ENCODE peak calls at places on chromosome 14, in eight cellular contexts. A is tibial nerve, X is breast epithelium, F is ovary, P is uterus, R is prostate gland, J is heart left ventricle, S is Peyer's patch. L is an unnamed sample.

GRCh38 chr14:68446243-68447040 is 346.4 kb downstream of the ZFP36L1 start:
- DNase-seq in A (no peak), X (no peak), F (no peak), P (no peak), R (no peak), J (no peak), S (no peak), L (no peak)

GRCh38 chr14:101705733-101706508 is 55.6 kb upstream of the PPP2R5C start:
- DNase-seq in A (peak), X (peak), F (peak), P (no peak), R (no peak), J (peak), S (peak), L (no peak)

GRCh38 chr14:79513446-79513845 is 697.9 kb downstream of the DIO2 start:
- DNase-seq in A (no peak), X (no peak), F (no peak), P (no peak), R (no peak), J (no peak), S (no peak), L (no peak)

GRCh38 chr14:53536446-53536845 is 383.3 kb upstream of the DDHD1 start:
- DNase-seq in A (no peak), X (no peak), F (no peak), P (no peak), R (no peak), J (no peak), S (no peak), L (no peak)

GRCh38 chr14:51922624-51923023 is 62.2 kb downstream of the GNG2 start:
- DNase-seq in A (peak), X (no peak), F (no peak), P (no peak), R (no peak), J (peak), S (no peak), L (peak)

GRCh38 chr14:101855958-101856357 is 94.4 kb downstream of the PPP2R5C start:
- DNase-seq in A (no peak), X (no peak), F (no peak), P (no peak), R (no peak), J (no peak), S (no peak), L (no peak)

GRCh38 chr14:82447586-82447985 is 913.9 kb upstream of the SEL1L start:
- DNase-seq in A (no peak), X (no peak), F (no peak), P (no peak), R (no peak), J (no peak), S (no peak), L (no peak)

GRCh38 chr14:61322011-61322798 is 826 bp downstream of the PRKCH start:
- DNase-seq in A (no peak), X (peak), F (peak), P (no peak), R (peak), J (peak), S (peak), L (no peak)

GRCh38 chr14:23352506-23353432 is at the start of gene SLC22A17:
- DNase-seq in A (peak), X (peak), F (peak), P (peak), R (peak), J (peak), S (peak), L (peak)

GRCh38 chr14:65392296-65392695 is 20.2 kb upstream of the FUT8 start:
- DNase-seq in A (no peak), X (no peak), F (no peak), P (no peak), R (no peak), J (no peak), S (no peak), L (no peak)

GRCh38 chr14:59301354-59301753 is 112.9 kb downstream of the DAAM1 start:
- DNase-seq in A (no peak), X (no peak), F (no peak), P (no peak), R (no peak), J (no peak), S (peak), L (no peak)

GRCh38 chr14:26729851-26730250 is 132.0 kb upstream of the NOVA1 start:
- DNase-seq in A (no peak), X (no peak), F (no peak), P (no peak), R (no peak), J (no peak), S (no peak), L (no peak)

GRCh38 chr14:51540364-51540763 is 111.3 kb upstream of the FRMD6 start:
- DNase-seq in A (no peak), X (no peak), F (no peak), P (no peak), R (no peak), J (no peak), S (no peak), L (no peak)

GRCh38 chr14:102601378-102601925 is 9.0 kb downstream of the RCOR1 start:
- DNase-seq in A (no peak), X (no peak), F (no peak), P (no peak), R (no peak), J (no peak), S (no peak), L (no peak)

GRCh38 chr14:29390046-29390841 is 537.4 kb downstream of the PRKD1 start:
- DNase-seq in A (no peak), X (no peak), F (no peak), P (no peak), R (no peak), J (no peak), S (no peak), L (no peak)

GRCh38 chr14:61178226-61179060 is 102.7 kb downstream of the TMEM30B start:
- DNase-seq in A (no peak), X (peak), F (no peak), P (no peak), R (no peak), J (no peak), S (no peak), L (no peak)

GRCh38 chr14:72550513-72550912 is 343.4 kb downstream of the DPF3 start:
- DNase-seq in A (no peak), X (no peak), F (no peak), P (no peak), R (no peak), J (no peak), S (no peak), L (no peak)

GRCh38 chr14:85399196-85399595 is 130.7 kb upstream of the FLRT2 start:
- DNase-seq in A (no peak), X (no peak), F (no peak), P (no peak), R (no peak), J (no peak), S (no peak), L (no peak)

GRCh38 chr14:54194501-54194900 is 202.3 kb upstream of the CDKN3 start:
- DNase-seq in A (no peak), X (no peak), F (no peak), P (no peak), R (no peak), J (no peak), S (no peak), L (no peak)

GRCh38 chr14:49992901-49993335 is 100.0 kb downstream of the ARF6 start:
- DNase-seq in A (no peak), X (no peak), F (no peak), P (no peak), R (no peak), J (no peak), S (no peak), L (peak)

GRCh38 chr14:84767434-84767833 is 762.5 kb upstream of the FLRT2 start:
- DNase-seq in A (no peak), X (no peak), F (no peak), P (no peak), R (no peak), J (no peak), S (no peak), L (no peak)

GRCh38 chr14:71242237-71242748 is 335.0 kb downstream of the PCNX1 start:
- DNase-seq in A (no peak), X (no peak), F (no peak), P (peak), R (no peak), J (no peak), S (no peak), L (no peak)

GRCh38 chr14:90204516-90204915 is 51.8 kb upstream of the PSMC1 start:
- DNase-seq in A (no peak), X (no peak), F (no peak), P (no peak), R (no peak), J (no peak), S (no peak), L (no peak)

GRCh38 chr14:68549057-68549421 is 243.8 kb downstream of the ZFP36L1 start:
- DNase-seq in A (no peak), X (no peak), F (no peak), P (no peak), R (no peak), J (no peak), S (no peak), L (peak)

GRCh38 chr14:21039585-21040369 is 2.4 kb upstream of the RNASE7 start:
- DNase-seq in A (no peak), X (peak), F (peak), P (peak), R (peak), J (peak), S (peak), L (peak)

GRCh38 chr14:52703225-52703624 is 3.8 kb upstream of the PSMC6 start:
- DNase-seq in A (no peak), X (peak), F (no peak), P (no peak), R (peak), J (no peak), S (peak), L (no peak)

GRCh38 chr14:57712101-57712500 is 153.8 kb downstream of the SLC35F4 start:
- DNase-seq in A (no peak), X (no peak), F (no peak), P (no peak), R (no peak), J (no peak), S (no peak), L (no peak)

GRCh38 chr14:69260246-69260978 is 454 bp downstream of the GALNT16 start:
- DNase-seq in A (no peak), X (no peak), F (peak), P (no peak), R (no peak), J (no peak), S (no peak), L (no peak)

GRCh38 chr14:22715186-22715812 is 51.2 kb upstream of the OXA1L start:
- DNase-seq in A (no peak), X (no peak), F (no peak), P (no peak), R (no peak), J (no peak), S (no peak), L (no peak)

GRCh38 chr14:74401504-74402241 is 24.3 kb downstream of the SYNDIG1L start:
- DNase-seq in A (no peak), X (peak), F (no peak), P (no peak), R (no peak), J (peak), S (peak), L (peak)

GRCh38 chr14:68000516-68000915 is 180.9 kb downstream of the RAD51B start:
- DNase-seq in A (no peak), X (no peak), F (no peak), P (no peak), R (no peak), J (no peak), S (no peak), L (no peak)

GRCh38 chr14:55245657-55246268 is 25.5 kb upstream of the FBXO34 start:
- DNase-seq in A (no peak), X (no peak), F (no peak), P (no peak), R (peak), J (no peak), S (peak), L (peak)

GRCh38 chr14:89827260-89827659 is 127.3 kb downstream of the EFCAB11 start:
- DNase-seq in A (no peak), X (no peak), F (no peak), P (no peak), R (no peak), J (no peak), S (no peak), L (no peak)

GRCh38 chr14:32077081-32078029 is at the start of gene ARHGAP5:
- DNase-seq in A (peak), X (peak), F (no peak), P (no peak), R (no peak), J (no peak), S (peak), L (peak)

GRCh38 chr14:50875359-50876090 is 3.7 kb downstream of the ABHD12B start:
- DNase-seq in A (no peak), X (no peak), F (no peak), P (no peak), R (no peak), J (no peak), S (peak), L (no peak)

GRCh38 chr14:104939666-104940410 is 15.2 kb downstream of the PLD4 start:
- DNase-seq in A (peak), X (no peak), F (no peak), P (peak), R (no peak), J (no peak), S (peak), L (no peak)

GRCh38 chr14:104112113-104112505 is 26.3 kb upstream of the KIF26A start:
- DNase-seq in A (no peak), X (no peak), F (no peak), P (no peak), R (no peak), J (no peak), S (no peak), L (no peak)

GRCh38 chr14:104735830-104736642 is 12.0 kb downstream of the ADSS1 start:
- DNase-seq in A (peak), X (peak), F (peak), P (peak), R (no peak), J (peak), S (peak), L (peak)

GRCh38 chr14:76086636-76087035 is 65.1 kb upstream of the GPATCH2L start:
- DNase-seq in A (no peak), X (no peak), F (no peak), P (no peak), R (no peak), J (no peak), S (no peak), L (no peak)

GRCh38 chr14:77320238-77320935 is at the start of gene POMT2:
- DNase-seq in A (peak), X (peak), F (peak), P (peak), R (peak), J (peak), S (peak), L (peak)
- TF ChIP-seq POLR2A in A (peak), X (peak), F (peak), P (peak), R (no peak), J (peak), S (peak), L (peak)

GRCh38 chr14:91482278-91483023 is 27.7 kb downstream of the PPP4R3A start:
- DNase-seq in A (no peak), X (no peak), F (no peak), P (no peak), R (no peak), J (no peak), S (no peak), L (no peak)

GRCh38 chr14:91484744-91485143 is 25.4 kb downstream of the PPP4R3A start:
- DNase-seq in A (no peak), X (no peak), F (no peak), P (no peak), R (no peak), J (no peak), S (no peak), L (no peak)

DNA sequence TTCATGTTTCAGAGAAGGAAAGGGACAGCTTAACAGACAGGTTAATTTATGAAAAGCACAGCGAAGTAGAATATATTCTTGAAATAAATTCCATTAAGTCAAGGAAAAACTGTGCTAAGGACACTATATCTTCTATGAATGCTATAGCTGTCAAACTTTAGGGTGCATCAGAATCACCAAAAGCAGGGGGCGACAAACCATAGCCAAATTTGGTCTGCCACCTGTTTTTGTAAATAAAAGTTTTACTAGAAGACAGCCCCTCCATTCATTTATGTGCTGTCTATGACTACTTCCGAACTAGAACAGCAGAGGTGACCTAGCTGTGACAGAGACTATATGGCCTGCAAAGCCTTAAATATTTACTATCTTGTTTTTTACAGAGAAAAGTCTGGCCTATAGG is 25.9 kb downstream of the PPP4R3A start:
- DNase-seq in A (no peak), X (no peak), F (no peak), P (no peak), R (no peak), J (no peak), S (no peak), L (no peak)
- TF ChIP-seq CTCF in A (no peak), X (no peak), F (no peak), P (no peak), R (no peak), J (no peak), S (no peak), L (no peak)

DNA sequence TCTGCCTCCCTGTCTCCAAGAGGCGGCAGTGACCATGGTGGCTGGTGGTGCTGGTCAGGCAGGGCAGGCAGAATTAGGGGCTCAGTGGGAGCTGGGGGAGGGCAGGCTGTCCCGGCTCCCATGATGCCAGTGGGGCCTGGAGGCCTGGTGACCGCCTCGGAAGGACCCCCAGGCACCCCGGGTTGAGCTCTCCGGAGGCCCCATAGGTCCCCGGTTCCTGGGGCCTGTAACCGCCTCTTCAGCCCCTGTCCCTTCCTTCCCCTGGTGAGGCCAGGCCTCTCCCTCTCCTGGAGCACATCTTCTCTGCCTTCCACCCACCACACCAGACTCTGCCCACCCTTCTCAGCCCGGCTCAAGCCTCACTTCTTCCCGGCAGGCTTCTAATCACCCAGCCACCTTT is 117.7 kb upstream of the GSC start:
- DNase-seq in A (no peak), X (no peak), F (no peak), P (no peak), R (no peak), J (no peak), S (no peak), L (no peak)
- H3K4me3 ChIP-seq in A (no peak), X (no peak), F (no peak), P (no peak), R (no peak), J (no peak), S (no peak), L (no peak)

DNA sequence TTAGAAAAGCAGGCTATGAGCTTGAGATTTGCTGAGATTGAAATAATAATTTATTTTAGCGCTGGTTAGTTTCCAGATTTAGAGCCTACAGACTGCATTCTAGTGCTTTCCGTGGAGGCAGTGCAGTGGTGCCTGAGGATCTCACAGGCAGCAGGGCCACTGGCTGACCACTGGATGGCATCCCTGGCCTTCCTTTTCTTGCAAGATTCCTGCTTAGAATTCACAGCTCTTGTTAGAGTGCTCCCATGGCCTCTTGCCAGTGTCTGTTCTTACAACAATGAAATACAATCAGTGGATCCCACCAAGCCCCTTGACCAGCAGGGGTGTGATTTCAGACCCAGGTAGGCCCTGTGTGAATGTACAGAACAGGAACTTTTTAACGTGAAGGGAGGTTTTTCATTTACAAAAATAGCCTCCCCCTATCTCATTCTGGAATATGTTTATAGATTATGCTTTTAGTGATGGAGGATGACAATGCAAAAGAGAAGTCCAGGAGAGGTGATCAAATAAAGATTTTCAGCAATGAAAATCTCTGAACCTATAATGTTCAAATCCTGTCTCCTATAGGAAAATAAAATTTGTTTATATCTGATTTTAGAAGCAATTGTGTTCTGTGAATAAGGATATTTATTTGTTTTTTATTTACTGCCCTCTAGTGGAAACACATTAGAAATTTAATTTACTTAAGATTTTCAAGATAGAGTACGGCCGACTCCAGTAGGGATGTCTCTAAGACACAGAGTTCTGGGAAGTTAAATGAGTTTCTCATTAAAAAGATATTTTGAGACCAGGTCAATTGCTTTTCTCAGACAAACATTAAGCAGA is 362.2 kb upstream of the STXBP6 start:
- DNase-seq in A (no peak), X (no peak), F (no peak), P (no peak), R (no peak), J (no peak), S (no peak), L (peak)
- TF ChIP-seq POLR2A in A (no peak), X (no peak), F (no peak), P (no peak), R (no peak), J (no peak), S (no peak), L (no peak)

GRCh38 chr14:95515523-95516517 is 630 bp downstream of the SYNE3 start:
- DNase-seq in A (peak), X (peak), F (peak), P (peak), R (no peak), J (peak), S (peak), L (peak)
- TF ChIP-seq CTCF in A (peak), X (peak), F (no peak), P (peak), R (no peak), J (peak), S (peak), L (peak)

GRCh38 chr14:92557544-92557912 is 43.9 kb downstream of the RIN3 start:
- DNase-seq in A (no peak), X (no peak), F (no peak), P (no peak), R (no peak), J (no peak), S (no peak), L (no peak)

GRCh38 chr14:92556863-92557543 is 43.4 kb downstream of the RIN3 start:
- DNase-seq in A (no peak), X (no peak), F (no peak), P (no peak), R (no peak), J (no peak), S (no peak), L (no peak)

GRCh38 chr14:92556255-92556741 is 42.7 kb downstream of the RIN3 start:
- DNase-seq in A (no peak), X (no peak), F (no peak), P (no peak), R (no peak), J (no peak), S (no peak), L (no peak)

GRCh38 chr14:92553456-92553855 is 39.9 kb downstream of the RIN3 start:
- DNase-seq in A (no peak), X (no peak), F (peak), P (peak), R (no peak), J (peak), S (no peak), L (peak)

GRCh38 chr14:92555440-92556111 is 42.0 kb downstream of the RIN3 start:
- DNase-seq in A (no peak), X (no peak), F (no peak), P (no peak), R (no peak), J (no peak), S (no peak), L (no peak)
- H3K4me3 ChIP-seq in A (no peak), X (no peak), F (no peak), P (no peak), R (no peak), J (no peak), S (no peak), L (no peak)